ENCODE peak calls at places on chromosomes 2 and 18, in seven cellular contexts. S is AG04450; U is stimulated activated CD4-positive, alpha-beta T cell treated with anti-CD3 and anti-CD28 coated beads, Interleukin-2, amount 100 ng/mL, for 24 hours; Y is adrenal gland; T is stimulated activated CD8-positive, alpha-beta memory T cell treated with anti-CD3 and anti-CD28 coated beads, Interleukin-4, amount 100 ng/mL, for 24 hours; V is NCI-H1694 treated with DMSO at 0.1 percent for 48 hours; X is COR-L47. Q is an unnamed sample.

GRCh38 chr18:12361770-12362378 is 15.2 kb downstream of the AFG3L2 start:
- DNase-seq in S (no peak), U (no peak), Y (no peak), T (no peak), V (no peak), X (no peak), Q (no peak)

GRCh38 chr2:14189929-14190328 is 442.6 kb upstream of the LRATD1 start:
- DNase-seq in S (no peak), U (no peak), Y (no peak), T (no peak), V (no peak), X (no peak), Q (no peak)

GRCh38 chr2:230738391-230738811 is 25.8 kb downstream of the CAB39 start:
- DNase-seq in S (no peak), U (no peak), Y (peak; percentile 25), T (no peak), V (no peak), X (no peak), Q (no peak)

GRCh38 chr2:240452471-240453256 is 17.2 kb downstream of the GPC1 start:
- DNase-seq in S (no peak), U (peak; percentile 43), Y (peak; percentile 73), T (no peak), V (no peak), X (peak; percentile 48), Q (peak; percentile 99)

GRCh38 chr2:158009425-158009824 is 92.3 kb upstream of the UPP2 start:
- DNase-seq in S (no peak), U (no peak), Y (peak; percentile 37), T (no peak), V (no peak), X (no peak), Q (no peak)

GRCh38 chr2:110837421-110838409 is 105.3 kb downstream of the ACOXL start:
- DNase-seq in S (no peak), U (no peak), Y (no peak), T (no peak), V (no peak), X (no peak), Q (no peak)

GRCh38 chr2:192558637-192559036 is 363.9 kb upstream of the TMEFF2 start:
- DNase-seq in S (no peak), U (no peak), Y (no peak), T (no peak), V (no peak), X (no peak), Q (no peak)

GRCh38 chr2:206988884-206989283 is 49.6 kb downstream of the CPO start:
- DNase-seq in S (no peak), U (no peak), Y (no peak), T (no peak), V (no peak), X (no peak), Q (no peak)

GRCh38 chr2:217955881-217956493 is 46.8 kb downstream of the TNS1 start:
- DNase-seq in S (no peak), U (no peak), Y (no peak), T (no peak), V (no peak), X (no peak), Q (no peak)

GRCh38 chr2:177692828-177693269 is 300.3 kb downstream of the AGPS start:
- DNase-seq in S (no peak), U (no peak), Y (no peak), T (no peak), V (no peak), X (no peak), Q (no peak)

GRCh38 chr2:11129598-11130449 is 25.4 kb upstream of the SLC66A3 start:
- DNase-seq in S (no peak), U (peak; percentile 83), Y (no peak), T (peak; percentile 56), V (no peak), X (peak; percentile 71), Q (peak; percentile 67)

GRCh38 chr18:79397288-79397829 is 1.6 kb downstream of the NFATC1 start:
- DNase-seq in S (no peak), U (no peak), Y (peak; percentile 9), T (no peak), V (no peak), X (no peak), Q (no peak)

GRCh38 chr18:61900504-61901281 is 7.9 kb upstream of the RNF152 start:
- DNase-seq in S (no peak), U (no peak), Y (no peak), T (no peak), V (no peak), X (no peak), Q (no peak)

GRCh38 chr18:62717059-62717849 is 1.9 kb downstream of the PHLPP1 start:
- DNase-seq in S (no peak), U (peak; percentile 47), Y (peak; percentile 22), T (no peak), V (peak; percentile 16), X (peak; percentile 77), Q (no peak)

GRCh38 chr2:47226124-47227040 is 71.3 kb upstream of the STPG4 start:
- DNase-seq in S (no peak), U (no peak), Y (no peak), T (no peak), V (peak; percentile 88), X (peak; percentile 88), Q (no peak)

GRCh38 chr18:27605107-27605834 is 420.2 kb upstream of the CHST9 start:
- DNase-seq in S (peak; percentile 36), U (peak; percentile 4), Y (peak; percentile 49), T (no peak), V (peak; percentile 70), X (peak; percentile 78), Q (no peak)

GRCh38 chr2:241982711-241983570 is 113.4 kb downstream of the RTP5 start:
- DNase-seq in S (no peak), U (no peak), Y (no peak), T (no peak), V (no peak), X (no peak), Q (no peak)

GRCh38 chr2:152432206-152432653 is 97.3 kb downstream of the FMNL2 start:
- DNase-seq in S (no peak), U (no peak), Y (peak; percentile 54), T (no peak), V (peak; percentile 76), X (no peak), Q (no peak)

GRCh38 chr18:34223164-34223892 is 1.4 kb downstream of the NOL4 start:
- DNase-seq in S (no peak), U (no peak), Y (no peak), T (no peak), V (peak; percentile 22), X (peak; percentile 76), Q (no peak)

GRCh38 chr2:176699098-176699497 is 429.9 kb downstream of the MTX2 start:
- DNase-seq in S (no peak), U (no peak), Y (no peak), T (no peak), V (no peak), X (no peak), Q (no peak)

GRCh38 chr2:88011011-88011410 is 5.3 kb downstream of the RNU2-63P start:
- DNase-seq in S (no peak), U (no peak), Y (no peak), T (no peak), V (no peak), X (no peak), Q (no peak)

GRCh38 chr2:201344663-201345366 is 12.3 kb downstream of the FLACC1 start:
- DNase-seq in S (no peak), U (no peak), Y (no peak), T (no peak), V (no peak), X (no peak), Q (no peak)

GRCh38 chr2:75238670-75239330 is 39.5 kb upstream of the TACR1 start:
- DNase-seq in S (peak; percentile 65), U (no peak), Y (no peak), T (no peak), V (no peak), X (no peak), Q (no peak)

GRCh38 chr2:211899871-211900482 is 638.6 kb downstream of the ERBB4 start:
- DNase-seq in S (no peak), U (no peak), Y (no peak), T (no peak), V (no peak), X (peak; percentile 85), Q (no peak)

GRCh38 chr2:85326406-85326945 is 1.3 kb downstream of the TGOLN2 start:
- DNase-seq in S (no peak), U (peak; percentile 41), Y (no peak), T (peak; percentile 19), V (no peak), X (no peak), Q (no peak)

GRCh38 chr2:217673555-217674088 is 329.2 kb downstream of the TNS1 start:
- DNase-seq in S (no peak), U (no peak), Y (no peak), T (no peak), V (no peak), X (no peak), Q (no peak)

GRCh38 chr2:106192752-106193490 is 1.2 kb downstream of the UXS1 start:
- DNase-seq in S (peak; percentile 65), U (peak; percentile 62), Y (peak; percentile 49), T (peak; percentile 28), V (peak; percentile 22), X (peak; percentile 35), Q (peak; percentile 47)

GRCh38 chr2:230225486-230225885 is at the start of gene SP140:
- DNase-seq in S (no peak), U (peak; percentile 73), Y (peak; percentile 43), T (peak; percentile 49), V (no peak), X (no peak), Q (no peak)

GRCh38 chr2:106158871-106159270 is 35.2 kb downstream of the UXS1 start:
- DNase-seq in S (no peak), U (no peak), Y (no peak), T (no peak), V (no peak), X (no peak), Q (no peak)

GRCh38 chr2:8392098-8392844 is 289.6 kb upstream of the ID2 start:
- DNase-seq in S (no peak), U (no peak), Y (no peak), T (no peak), V (no peak), X (no peak), Q (no peak)

GRCh38 chr2:239106314-239106908 is 258.5 kb downstream of the TWIST2 start:
- DNase-seq in S (no peak), U (peak; percentile 24), Y (peak; percentile 66), T (no peak), V (peak; percentile 35), X (peak; percentile 40), Q (peak; percentile 96)

GRCh38 chr18:13628211-13628610 is 98.1 kb downstream of the FAM210A start:
- DNase-seq in S (no peak), U (no peak), Y (no peak), T (no peak), V (no peak), X (no peak), Q (no peak)

GRCh38 chr2:70241338-70241737 is 7.1 kb downstream of the TIA1 start:
- DNase-seq in S (no peak), U (no peak), Y (no peak), T (no peak), V (no peak), X (no peak), Q (no peak)

Q was measured in 8988T.